ENCODE peak calls at places on chromosome 18, in ten cellular contexts. C is NCI-H510A treated with DMSO at 0.1 percent for 48 hours; R is globus pallidus; N is endodermal cell; P is activated naive CD8-positive, alpha-beta T cell treated with anti-CD3 and anti-CD28 coated beads, Interleukin-2, amount 50 U/mL, for 24 hours; E is glomerular endothelial cell; L is cardiac septum; W is H9; X is ACHN; Y is left lobe of liver. S is an unnamed sample.

GRCh38 chr18:35510071-35511010 is 12.6 kb upstream of the INO80C start:
- DNase-seq in N (peak), W (no peak), C (no peak), P (no peak), X (no peak), L (no peak), R (no peak), Y (peak), E (no peak), S (no peak)

GRCh38 chr18:66136039-66136438 is 385.2 kb downstream of the CDH7 start:
- DNase-seq in N (no peak), R (no peak), E (no peak), Y (no peak), C (no peak), P (no peak), L (no peak), X (no peak), W (no peak), S (no peak)

GRCh38 chr18:77032121-77032758 is 100.3 kb downstream of the MBP start:
- DNase-seq in X (no peak), R (peak), E (no peak), Y (no peak), C (no peak), W (no peak), P (no peak), N (no peak), L (no peak), S (no peak)

GRCh38 chr18:11502368-11502767 is 107.0 kb upstream of the SLC35G4 start:
- DNase-seq in W (no peak), Y (no peak), C (no peak), N (no peak), E (no peak), R (no peak), L (no peak), P (no peak), X (peak), S (no peak)

GRCh38 chr18:77316013-77316412 is 66.4 kb downstream of the GALR1 start:
- DNase-seq in C (no peak), R (peak), P (no peak), E (no peak), L (no peak), N (no peak), X (no peak), W (no peak), Y (no peak), S (no peak)

GRCh38 chr18:68219867-68220266 is 495.0 kb downstream of the TMX3 start:
- DNase-seq in W (no peak), L (no peak), X (no peak), E (no peak), R (no peak), C (no peak), N (no peak), P (no peak), Y (no peak), S (no peak)

GRCh38 chr18:57730146-57730545 is 73.0 kb downstream of the ATP8B1 start:
- DNase-seq in P (no peak), N (no peak), E (no peak), C (no peak), W (no peak), Y (no peak), X (no peak), R (no peak), L (no peak), S (no peak)

GRCh38 chr18:44423826-44424225 is 256.9 kb upstream of the SETBP1 start:
- DNase-seq in W (peak), E (no peak), P (no peak), L (no peak), X (no peak), C (peak), Y (no peak), N (peak), R (no peak), S (no peak)

GRCh38 chr18:69935319-69936190 is 12.1 kb downstream of the CD226 start:
- DNase-seq in N (peak), P (peak), E (no peak), L (no peak), C (no peak), X (no peak), W (no peak), Y (no peak), R (no peak), S (peak)

GRCh38 chr18:76518543-76519155 is 23.6 kb upstream of the ZNF516 start:
- DNase-seq in Y (no peak), E (no peak), L (peak), P (peak), C (peak), X (no peak), W (peak), N (peak), R (no peak), S (no peak)

GRCh38 chr18:8081872-8082553 is 514.9 kb downstream of the PTPRM start:
- DNase-seq in W (no peak), C (peak), X (no peak), P (no peak), N (no peak), L (no peak), Y (no peak), R (no peak), E (no peak), S (no peak)

GRCh38 chr18:42442661-42443060 is 487.6 kb downstream of the PIK3C3 start:
- DNase-seq in Y (no peak), E (no peak), R (no peak), L (no peak), N (no peak), C (no peak), X (no peak), P (no peak), W (no peak), S (no peak)

GRCh38 chr18:62663731-62664336 is 51.5 kb upstream of the PHLPP1 start:
- DNase-seq in L (no peak), W (no peak), Y (no peak), N (peak), R (no peak), P (no peak), X (no peak), C (no peak), E (no peak), S (no peak)

GRCh38 chr18:3402962-3403585 is 46.9 kb upstream of the TGIF1 start:
- DNase-seq in E (no peak), N (no peak), X (no peak), L (no peak), W (no peak), Y (no peak), C (no peak), P (no peak), R (no peak), S (no peak)

GRCh38 chr18:4797286-4797685 is 342.2 kb upstream of the DLGAP1 start:
- DNase-seq in X (no peak), P (no peak), W (no peak), Y (no peak), N (no peak), C (no peak), L (no peak), R (no peak), E (no peak), S (no peak)

GRCh38 chr18:48656176-48656575 is 117.3 kb downstream of the CTIF start:
- DNase-seq in X (no peak), N (no peak), W (no peak), C (no peak), Y (no peak), L (peak), R (no peak), P (no peak), E (no peak), S (no peak)

GRCh38 chr18:26863122-26863879 is 2.2 kb downstream of the AQP4 start:
- DNase-seq in Y (peak), N (peak), C (peak), E (no peak), R (peak), X (peak), P (no peak), L (peak), W (peak), S (no peak)

GRCh38 chr18:31683106-31683505 is 1.3 kb downstream of the B4GALT6 start:
- DNase-seq in C (no peak), X (no peak), E (no peak), L (no peak), W (no peak), N (no peak), P (no peak), R (no peak), Y (no peak), S (no peak)

GRCh38 chr18:48826806-48827205 is 124.0 kb downstream of the SMAD7 start:
- DNase-seq in P (no peak), R (no peak), N (peak), E (no peak), X (no peak), C (no peak), W (peak), Y (peak), L (peak), S (no peak)

GRCh38 chr18:46343456-46343855 is 239.3 kb downstream of the HAUS1 start:
- DNase-seq in N (no peak), Y (peak), L (no peak), R (no peak), E (no peak), C (no peak), P (no peak), X (no peak), W (no peak), S (no peak)

GRCh38 chr18:23900979-23901378 is 113.6 kb upstream of the TTC39C start:
- DNase-seq in Y (no peak), E (peak), X (no peak), P (no peak), C (no peak), N (no peak), L (no peak), W (no peak), R (no peak), S (no peak)

GRCh38 chr18:2979871-2980606 is 32.9 kb downstream of the LPIN2 start:
- DNase-seq in L (no peak), Y (peak), C (no peak), W (no peak), X (peak), R (no peak), E (no peak), P (peak), N (no peak), S (no peak)

GRCh38 chr18:35715139-35715538 is 133.6 kb downstream of the GALNT1 start:
- DNase-seq in X (no peak), E (no peak), C (no peak), N (no peak), W (no peak), R (no peak), P (no peak), Y (no peak), L (no peak), S (no peak)

GRCh38 chr18:75127143-75128021 is 81.6 kb downstream of the PTGR3 start:
- DNase-seq in W (no peak), C (no peak), E (no peak), L (peak), X (no peak), R (no peak), Y (peak), N (no peak), P (no peak), S (no peak)

GRCh38 chr18:51253476-51253875 is 56.0 kb upstream of the MEX3C start:
- DNase-seq in E (no peak), L (no peak), N (no peak), W (no peak), X (no peak), P (no peak), Y (no peak), C (no peak), R (no peak), S (no peak)

GRCh38 chr18:22250591-22250996 is 81.2 kb downstream of the GATA6 start:
- DNase-seq in X (no peak), L (no peak), N (no peak), C (no peak), W (no peak), P (no peak), Y (no peak), R (no peak), E (no peak), S (no peak)

GRCh38 chr18:9643549-9643948 is 29.2 kb upstream of the PPP4R1 start:
- DNase-seq in W (peak), N (peak), L (no peak), E (peak), C (peak), Y (no peak), R (no peak), P (no peak), X (peak), S (no peak)

GRCh38 chr18:56927795-56928194 is 219.1 kb upstream of the BOD1L2 start:
- DNase-seq in Y (no peak), R (no peak), W (no peak), L (no peak), E (no peak), C (no peak), X (no peak), N (no peak), P (no peak), S (no peak)